ENCODE peak calls at places on chromosomes 5 and 9, in seven cellular contexts. D is right lobe of liver, T is H54, B is HCT116, K is HepG2, A is testis, F is body of pancreas. H is an unnamed sample.

GRCh38 chr5:95080026-95080425 is 204.9 kb downstream of the MCTP1 start:
- DNase-seq in F (no peak), T (no peak), A (no peak), D (no peak), B (no peak), K (no peak), H (no peak)

GRCh38 chr9:76378367-76379073 is 15.7 kb downstream of the RFK start:
- DNase-seq in F (no peak), B (no peak), D (no peak), T (no peak), K (no peak), A (peak; percentile 37), H (no peak)

GRCh38 chr5:17355585-17356346 is 138.3 kb downstream of the BASP1 start:
- DNase-seq in A (no peak), K (no peak), D (no peak), B (no peak), F (no peak), T (no peak), H (no peak)

GRCh38 chr9:80698725-80699124 is 990.6 kb downstream of the TLE1 start:
- DNase-seq in B (no peak), T (no peak), K (no peak), F (no peak), A (no peak), D (no peak), H (no peak)

GRCh38 chr5:91257301-91257700 is 125.8 kb downstream of the ARRDC3 start:
- DNase-seq in D (no peak), A (no peak), F (no peak), T (no peak), K (no peak), B (no peak), H (no peak)

GRCh38 chr9:96858018-96858573 is 3.8 kb upstream of the ZNF782 start:
- DNase-seq in K (peak; percentile 72), T (peak; percentile 80), D (no peak), F (peak; percentile 12), A (no peak), B (no peak), H (peak; percentile 18)

GRCh38 chr9:11064853-11065252 is 452.1 kb upstream of the PTPRD start:
- DNase-seq in F (no peak), K (peak; percentile 5), T (peak; percentile 12), A (peak; percentile 25), B (no peak), D (no peak), H (no peak)

GRCh38 chr5:76404694-76405306 is 1.7 kb downstream of the IQGAP2 start:
- DNase-seq in T (no peak), A (no peak), K (no peak), D (no peak), B (no peak), F (no peak), H (peak; percentile 58)

GRCh38 chr9:107809859-107810492 is 320.4 kb upstream of the KLF4 start:
- DNase-seq in K (no peak), A (no peak), B (no peak), F (no peak), T (peak; percentile 48), D (no peak), H (no peak)

GRCh38 chr5:86909896-86910295 is 292.2 kb downstream of the COX7C start:
- DNase-seq in F (no peak), B (no peak), T (no peak), K (no peak), A (no peak), D (no peak), H (peak; percentile 5)

GRCh38 chr5:176447538-176447981 is 625 bp upstream of the FAF2 start:
- DNase-seq in T (no peak), F (no peak), D (peak; percentile 73), B (no peak), K (no peak), A (no peak), H (no peak)

GRCh38 chr9:121698627-121699270 is 47.3 kb downstream of the DAB2IP start:
- DNase-seq in K (no peak), F (peak; percentile 34), A (peak; percentile 48), B (no peak), D (no peak), T (peak; percentile 81), H (no peak)

GRCh38 chr9:94534901-94535300 is 20.0 kb upstream of the PCAT7 start:
- DNase-seq in K (no peak), F (no peak), T (peak; percentile 28), D (no peak), A (no peak), B (no peak), H (no peak)

GRCh38 chr9:1267581-1267980 is 217.4 kb downstream of the DMRT2 start:
- DNase-seq in D (peak; percentile 73), B (no peak), F (peak; percentile 77), K (no peak), T (no peak), A (no peak), H (no peak)

GRCh38 chr9:70111042-70111602 is 67.5 kb downstream of the MAMDC2 start:
- DNase-seq in B (peak; percentile 66), K (peak; percentile 31), A (peak; percentile 92), T (peak; percentile 54), F (peak; percentile 86), D (peak; percentile 77), H (peak; percentile 71)

GRCh38 chr9:37575921-37576721 is at the start of gene FBXO10:
- DNase-seq in K (no peak), B (no peak), D (peak; percentile 76), A (peak; percentile 78), T (no peak), F (peak; percentile 76), H (peak; percentile 75)

GRCh38 chr9:127162567-127163365 is 40.3 kb upstream of the ANGPTL2 start:
- DNase-seq in T (no peak), F (no peak), B (no peak), A (peak; percentile 12), D (no peak), K (no peak), H (no peak)

GRCh38 chr5:153619706-153620105 is 129.2 kb downstream of the GRIA1 start:
- DNase-seq in D (no peak), K (no peak), T (peak; percentile 9), F (no peak), B (no peak), A (no peak), H (peak; percentile 15)

GRCh38 chr9:696332-697090 is 145.0 kb upstream of the DMRT1 start:
- DNase-seq in A (peak; percentile 63), T (no peak), F (peak; percentile 31), B (no peak), D (no peak), K (peak; percentile 44), H (no peak)

GRCh38 chr9:128689293-128689770 is 310 bp downstream of the SET start:
- DNase-seq in K (no peak), T (no peak), F (peak; percentile 61), B (no peak), A (peak; percentile 46), D (peak; percentile 70), H (peak; percentile 81)
- TF ChIP-seq POLR2A in K (no peak), T (no peak), F (no peak), B (no peak), A (no peak), D (no peak), H (peak; percentile 11)

DNA sequence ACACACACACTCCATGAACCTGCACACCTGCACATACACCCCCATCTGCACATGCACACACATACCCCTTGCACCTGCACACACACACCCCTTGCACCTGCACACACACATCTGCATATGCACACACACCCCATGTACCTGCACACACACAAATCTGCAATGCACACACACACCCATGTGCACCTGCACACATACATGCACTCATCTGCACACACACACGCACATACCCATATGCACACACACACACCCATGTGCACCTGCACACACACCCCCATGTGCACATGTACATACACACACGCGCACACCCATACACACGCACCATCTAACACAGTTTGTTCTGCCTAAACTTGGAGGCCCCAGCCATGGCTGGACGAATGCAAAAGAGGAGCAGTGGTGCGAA is 115.9 kb upstream of the SARDH start:
- DNase-seq in F (no peak), B (no peak), A (no peak), D (no peak), T (no peak), K (no peak), H (no peak)
- TF ChIP-seq POLR2A in F (no peak), B (no peak), A (no peak), D (no peak), T (no peak), K (peak; percentile 34), H (no peak)

GRCh38 chr9:109535365-109535764 is 37.3 kb upstream of the PTPN3 start:
- DNase-seq in D (no peak), T (no peak), K (no peak), B (no peak), F (no peak), A (no peak), H (no peak)
- TF ChIP-seq POLR2A in D (no peak), T (no peak), K (no peak), B (no peak), F (no peak), A (no peak), H (no peak)

GRCh38 chr9:131720330-131720729 is 19.5 kb downstream of the RAPGEF1 start:
- DNase-seq in A (no peak), T (no peak), F (no peak), K (no peak), B (no peak), D (no peak), H (no peak)
- TF ChIP-seq POLR2A in A (no peak), T (no peak), F (no peak), K (no peak), B (no peak), D (no peak), H (no peak)

GRCh38 chr5:177499842-177500241 is 2.4 kb upstream of the PDLIM7 start:
- DNase-seq in D (no peak), K (no peak), F (no peak), A (no peak), T (no peak), B (no peak), H (no peak)
- TF ChIP-seq POLR2A in D (no peak), K (no peak), F (no peak), A (no peak), T (no peak), B (no peak), H (no peak)

DNA sequence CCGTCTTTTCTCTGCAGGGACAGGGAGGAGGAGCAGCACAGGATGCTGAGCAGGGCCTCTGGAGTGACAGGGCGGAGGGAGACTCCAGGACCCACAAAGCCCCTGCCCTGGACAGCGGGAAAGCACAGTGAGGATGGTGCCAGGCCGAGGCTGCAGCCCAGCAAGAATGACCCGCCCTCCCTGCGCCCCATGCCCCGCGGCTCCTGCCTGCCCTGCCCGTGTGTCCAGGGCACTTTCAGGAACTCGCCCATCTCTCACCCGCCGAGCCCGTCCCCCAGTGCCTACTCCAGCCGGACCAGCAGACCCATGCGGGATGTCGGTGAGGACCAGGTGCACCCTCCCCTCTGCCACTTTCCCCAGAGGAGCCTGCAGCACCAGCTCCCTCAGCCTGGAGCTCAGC is 9.1 kb upstream of the EXOC3 start:
- DNase-seq in T (no peak), D (no peak), A (peak; percentile 10), F (no peak), K (no peak), B (no peak), H (no peak)
- TF ChIP-seq POLR2A in T (no peak), D (no peak), A (no peak), F (no peak), K (no peak), B (no peak), H (no peak)

H was measured in erythroblast.